ENCODE peak calls at places on chromosome 12, in ten cellular contexts. O, K, F, U, H, T, J, D, P and I are unnamed samples.

GRCh38 chr12:1936406-1937320 is 18.2 kb upstream of the CACNA2D4 start:
- DNase-seq in O (no peak), K (peak; percentile 94), F (no peak), U (no peak), H (no peak), T (no peak), J (peak; percentile 74), D (peak; percentile 67), P (no peak), I (peak; percentile 71)

GRCh38 chr12:754871-755562 is 2.6 kb downstream of the WNK1 start:
- DNase-seq in O (no peak), K (no peak), F (no peak), U (no peak), H (no peak), T (peak; percentile 80), J (no peak), D (no peak), P (peak; percentile 17), I (peak; percentile 65)

GRCh38 chr12:79706676-79707075 is 15.9 kb upstream of the PAWR start:
- DNase-seq in O (no peak), K (no peak), F (no peak), U (no peak), H (no peak), T (peak; percentile 94), J (no peak), D (no peak), P (no peak), I (no peak)

GRCh38 chr12:4809013-4809448 is 88.8 kb downstream of the GALNT8 start:
- DNase-seq in O (peak; percentile 94), K (no peak), F (no peak), U (no peak), H (no peak), T (no peak), J (peak; percentile 92), D (peak; percentile 48), P (peak; percentile 26), I (no peak)

GRCh38 chr12:21675096-21675495 is 17.5 kb upstream of the LDHB start:
- DNase-seq in O (no peak), K (no peak), F (no peak), U (no peak), H (no peak), T (no peak), J (no peak), D (no peak), P (no peak), I (no peak)

GRCh38 chr12:76942276-76942675 is 63.5 kb upstream of the CSRP2 start:
- DNase-seq in O (no peak), K (no peak), F (no peak), U (no peak), H (no peak), T (peak; percentile 77), J (no peak), D (no peak), P (no peak), I (no peak)

GRCh38 chr12:83042441-83043215 is 355.9 kb downstream of the TMTC2 start:
- DNase-seq in O (peak; percentile 58), K (no peak), F (no peak), U (no peak), H (no peak), T (peak; percentile 15), J (no peak), D (no peak), P (no peak), I (no peak)

GRCh38 chr12:53743277-53744129 is 8.3 kb downstream of the CISTR start:
- DNase-seq in O (peak; percentile 94), K (no peak), F (peak; percentile 44), U (no peak), H (no peak), T (peak; percentile 90), J (peak; percentile 14), D (no peak), P (peak; percentile 69), I (peak; percentile 76)

GRCh38 chr12:7241404-7242005 is 52.0 kb downstream of the PEX5 start:
- DNase-seq in O (no peak), K (no peak), F (no peak), U (no peak), H (no peak), T (peak; percentile 2), J (no peak), D (no peak), P (no peak), I (no peak)

GRCh38 chr12:52754135-52754534 is 23.0 kb downstream of the KRT76 start:
- DNase-seq in O (no peak), K (no peak), F (no peak), U (no peak), H (no peak), T (no peak), J (no peak), D (no peak), P (no peak), I (no peak)

GRCh38 chr12:125079943-125080645 is 14.9 kb downstream of the AACS start:
- DNase-seq in O (no peak), K (no peak), F (no peak), U (no peak), H (no peak), T (peak; percentile 87), J (no peak), D (peak; percentile 53), P (no peak), I (no peak)

GRCh38 chr12:90978117-90978770 is 23.3 kb upstream of the CCER1 start:
- DNase-seq in O (no peak), K (no peak), F (no peak), U (no peak), H (no peak), T (peak; percentile 74), J (peak; percentile 25), D (no peak), P (no peak), I (peak; percentile 77)

GRCh38 chr12:120495723-120496352 is at the start of gene DYNLL1:
- DNase-seq in O (peak; percentile 100), K (peak; percentile 97), F (peak; percentile 96), U (peak; percentile 97), H (peak; percentile 98), T (peak; percentile 99), J (peak; percentile 93), D (peak; percentile 94), P (peak; percentile 99), I (peak; percentile 99)

GRCh38 chr12:19198272-19198671 is 68.7 kb downstream of the PLEKHA5 start:
- DNase-seq in O (no peak), K (no peak), F (no peak), U (no peak), H (no peak), T (peak; percentile 93), J (no peak), D (no peak), P (no peak), I (no peak)

GRCh38 chr12:54301428-54302045 is 722 bp upstream of the NFE2 start:
- DNase-seq in O (peak; percentile 89), K (no peak), F (no peak), U (no peak), H (no peak), T (no peak), J (no peak), D (no peak), P (no peak), I (no peak)

GRCh38 chr12:101287357-101287756 is 7.5 kb downstream of the UTP20 start:
- DNase-seq in O (no peak), K (no peak), F (no peak), U (no peak), H (no peak), T (no peak), J (no peak), D (no peak), P (no peak), I (no peak)

GRCh38 chr12:90029317-90029716 is 320.7 kb upstream of the ATP2B1 start:
- DNase-seq in O (no peak), K (no peak), F (no peak), U (no peak), H (no peak), T (peak; percentile 13), J (no peak), D (no peak), P (no peak), I (no peak)

GRCh38 chr12:31306871-31307270 is 19.1 kb downstream of the SINHCAF start:
- DNase-seq in O (no peak), K (no peak), F (no peak), U (no peak), H (no peak), T (no peak), J (no peak), D (no peak), P (no peak), I (no peak)

GRCh38 chr12:4763549-4763948 is 43.3 kb downstream of the GALNT8 start:
- DNase-seq in O (peak; percentile 99), K (no peak), F (no peak), U (no peak), H (no peak), T (no peak), J (peak; percentile 76), D (peak; percentile 32), P (no peak), I (peak; percentile 28)

GRCh38 chr12:50276068-50276467 is 7.3 kb downstream of the LIMA1 start:
- DNase-seq in O (no peak), K (no peak), F (no peak), U (no peak), H (no peak), T (no peak), J (no peak), D (no peak), P (no peak), I (no peak)

GRCh38 chr12:105285378-105285777 is 45.1 kb upstream of the C12orf75 start:
- DNase-seq in O (no peak), K (no peak), F (no peak), U (no peak), H (no peak), T (no peak), J (no peak), D (no peak), P (no peak), I (no peak)

GRCh38 chr12:19236656-19237055 is 107.1 kb downstream of the PLEKHA5 start:
- DNase-seq in O (no peak), K (peak; percentile 68), F (no peak), U (no peak), H (no peak), T (peak; percentile 23), J (no peak), D (no peak), P (no peak), I (no peak)

GRCh38 chr12:16955083-16955657 is 349.2 kb upstream of the LMO3 start:
- DNase-seq in O (no peak), K (no peak), F (no peak), U (no peak), H (no peak), T (peak; percentile 64), J (no peak), D (no peak), P (no peak), I (peak; percentile 17)

GRCh38 chr12:54259194-54260011 is 20.5 kb downstream of the CBX5 start:
- DNase-seq in O (peak; percentile 98), K (peak; percentile 89), F (no peak), U (peak; percentile 85), H (no peak), T (peak; percentile 86), J (peak; percentile 78), D (peak; percentile 53), P (peak; percentile 16), I (peak; percentile 90)

GRCh38 chr12:41433460-41433859 is 245.3 kb downstream of the PDZRN4 start:
- DNase-seq in O (no peak), K (no peak), F (no peak), U (no peak), H (no peak), T (no peak), J (no peak), D (no peak), P (no peak), I (no peak)

GRCh38 chr12:106288510-106289195 is 13.9 kb upstream of the TCP11L2 start:
- DNase-seq in O (peak; percentile 31), K (no peak), F (no peak), U (no peak), H (peak; percentile 14), T (peak; percentile 73), J (no peak), D (no peak), P (peak; percentile 53), I (peak; percentile 79)

GRCh38 chr12:121986494-121987245 is 35.0 kb upstream of the BCL7A start:
- DNase-seq in O (no peak), K (no peak), F (no peak), U (no peak), H (no peak), T (no peak), J (no peak), D (no peak), P (no peak), I (no peak)

GRCh38 chr12:442235-442884 is 17.4 kb upstream of the B4GALNT3 start:
- DNase-seq in O (peak; percentile 94), K (no peak), F (no peak), U (no peak), H (no peak), T (peak; percentile 87), J (peak; percentile 51), D (no peak), P (peak; percentile 48), I (peak; percentile 65)